ENCODE peak calls at places on chromosomes 4 and X, in five cellular contexts. U is lower lobe of right lung, G is colonic mucosa, P is tibial nerve, B is mucosa of descending colon. H is an unnamed sample.

GRCh38 chr4:32909722-32910121 is 2189.6 kb downstream of the PCDH7 start:
- DNase-seq in U (no peak), G (no peak), P (no peak), B (peak; percentile 4), H (no peak)

GRCh38 chrX:14616301-14616700 is 87.0 kb downstream of the GLRA2 start:
- DNase-seq in U (no peak), G (no peak), P (no peak), B (no peak), H (no peak)

GRCh38 chr4:77174426-77174825 is 17.4 kb downstream of the CCNG2 start:
- DNase-seq in U (no peak), G (no peak), P (no peak), B (no peak), H (no peak)

GRCh38 chr4:73019462-73020047 is 50.0 kb downstream of the COX18 start:
- DNase-seq in U (no peak), G (no peak), P (no peak), B (peak; percentile 37), H (no peak)

GRCh38 chrX:13254076-13254785 is 65.6 kb downstream of the ATXN3L start:
- DNase-seq in U (peak; percentile 55), G (no peak), P (no peak), B (no peak), H (peak; percentile 34)

GRCh38 chr4:147560632-147561031 is 56.6 kb upstream of the TMEM184C start:
- DNase-seq in U (no peak), G (no peak), P (no peak), B (no peak), H (no peak)

GRCh38 chr4:57191523-57192034 is 81.4 kb upstream of the IGFBP7 start:
- DNase-seq in U (no peak), G (peak; percentile 37), P (no peak), B (peak; percentile 55), H (no peak)

GRCh38 chrX:134642394-134642793 is 15.9 kb downstream of the PLAC1 start:
- DNase-seq in U (no peak), G (no peak), P (no peak), B (no peak), H (no peak)

GRCh38 chrX:132488092-132488749 is 617 bp downstream of the MBNL3 start:
- DNase-seq in U (no peak), G (no peak), P (no peak), B (peak; percentile 28), H (no peak)

GRCh38 chr4:74123065-74123728 is 24.2 kb upstream of the CXCL2 start:
- DNase-seq in U (no peak), G (no peak), P (no peak), B (no peak), H (peak; percentile 41)

GRCh38 chr4:15007201-15007600 is 4.9 kb downstream of the CPEB2 start:
- DNase-seq in U (no peak), G (no peak), P (no peak), B (no peak), H (no peak)

GRCh38 chr4:70356185-70356584 is 4.4 kb upstream of the SMR3A start:
- DNase-seq in U (no peak), G (no peak), P (no peak), B (no peak), H (no peak)

GRCh38 chr4:187608001-187608421 is 387.6 kb upstream of the ZFP42 start:
- DNase-seq in U (no peak), G (no peak), P (no peak), B (no peak), H (no peak)

GRCh38 chrX:22192419-22193086 is 80.2 kb upstream of the CBLL2 start:
- DNase-seq in U (peak; percentile 61), G (peak; percentile 59), P (peak; percentile 52), B (peak; percentile 62), H (peak; percentile 78)

GRCh38 chr4:112279882-112280315 is 5.8 kb downstream of the TIFA start:
- DNase-seq in U (no peak), G (no peak), P (no peak), B (no peak), H (no peak)

GRCh38 chr4:112277220-112277619 is 8.5 kb downstream of the TIFA start:
- DNase-seq in U (no peak), G (no peak), P (no peak), B (no peak), H (no peak)

GRCh38 chr4:112279025-112279881 is 6.5 kb downstream of the TIFA start:
- DNase-seq in U (peak; percentile 47), G (no peak), P (no peak), B (no peak), H (no peak)

GRCh38 chr4:112276113-112276512 is 9.6 kb downstream of the TIFA start:
- DNase-seq in U (no peak), G (no peak), P (no peak), B (no peak), H (no peak)

GRCh38 chr4:112277705-112278448 is 7.8 kb downstream of the TIFA start:
- DNase-seq in U (no peak), G (no peak), P (no peak), B (no peak), H (no peak)
- H3K36me3 ChIP-seq in U (peaks cover 9% of the 10 kb centered on the region), G (no peaks in the 10 kb centered on the region), P (no peaks in the 10 kb centered on the region), B (no peaks in the 10 kb centered on the region), H (peaks cover 23% of the 10 kb centered on the region)

GRCh38 chrX:138031715-138032114 is 465.8 kb downstream of the ZIC3 start:
- DNase-seq in U (no peak), G (no peak), P (no peak), B (no peak), H (no peak)

GRCh38 chrX:138037548-138037947 is 471.6 kb downstream of the ZIC3 start:
- DNase-seq in U (no peak), G (no peak), P (no peak), B (no peak), H (no peak)

GRCh38 chrX:138034136-138034535 is 468.2 kb downstream of the ZIC3 start:
- DNase-seq in U (no peak), G (no peak), P (no peak), B (no peak), H (no peak)
- TF ChIP-seq CTCF in U (no peak), G (no peak), P (no peak), B (no peak), H (no peak)

GRCh38 chrX:50707955-50708694 is 105.9 kb downstream of the SHROOM4 start:
- DNase-seq in U (no peak), G (no peak), P (no peak), B (no peak), H (no peak)

GRCh38 chrX:50707376-50707775 is 106.6 kb downstream of the SHROOM4 start:
- DNase-seq in U (no peak), G (no peak), P (no peak), B (peak; percentile 56), H (no peak)

GRCh38 chrX:50712777-50713176 is 101.2 kb downstream of the SHROOM4 start:
- DNase-seq in U (no peak), G (no peak), P (no peak), B (no peak), H (no peak)

DNA sequence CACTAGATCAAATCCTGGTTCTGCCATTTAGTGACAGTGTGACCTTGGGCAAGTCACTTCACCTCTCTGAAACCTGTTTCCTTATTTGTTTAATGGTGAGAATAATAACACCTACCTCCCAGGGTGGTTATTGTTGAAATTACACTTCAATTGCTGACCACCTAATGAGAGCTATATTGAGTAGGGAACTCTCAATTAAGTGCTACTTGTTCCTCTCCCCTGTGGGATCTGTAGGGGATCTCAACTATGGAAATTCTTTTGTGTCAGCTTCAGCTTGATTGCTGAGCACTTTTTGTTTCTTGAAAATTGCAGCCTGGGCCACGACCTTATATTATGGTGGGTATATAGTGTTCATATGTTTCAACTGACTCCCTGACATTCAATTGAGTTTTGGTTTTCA is 102.1 kb downstream of the SHROOM4 start:
- DNase-seq in U (no peak), G (no peak), P (no peak), B (no peak), H (no peak)
- H3K4me1 ChIP-seq in U (no peaks in the 10 kb centered on the region), G (no peaks in the 10 kb centered on the region), P (peaks cover 3% of the 10 kb centered on the region), B (no peaks in the 10 kb centered on the region), H (no peaks in the 10 kb centered on the region)

DNA sequence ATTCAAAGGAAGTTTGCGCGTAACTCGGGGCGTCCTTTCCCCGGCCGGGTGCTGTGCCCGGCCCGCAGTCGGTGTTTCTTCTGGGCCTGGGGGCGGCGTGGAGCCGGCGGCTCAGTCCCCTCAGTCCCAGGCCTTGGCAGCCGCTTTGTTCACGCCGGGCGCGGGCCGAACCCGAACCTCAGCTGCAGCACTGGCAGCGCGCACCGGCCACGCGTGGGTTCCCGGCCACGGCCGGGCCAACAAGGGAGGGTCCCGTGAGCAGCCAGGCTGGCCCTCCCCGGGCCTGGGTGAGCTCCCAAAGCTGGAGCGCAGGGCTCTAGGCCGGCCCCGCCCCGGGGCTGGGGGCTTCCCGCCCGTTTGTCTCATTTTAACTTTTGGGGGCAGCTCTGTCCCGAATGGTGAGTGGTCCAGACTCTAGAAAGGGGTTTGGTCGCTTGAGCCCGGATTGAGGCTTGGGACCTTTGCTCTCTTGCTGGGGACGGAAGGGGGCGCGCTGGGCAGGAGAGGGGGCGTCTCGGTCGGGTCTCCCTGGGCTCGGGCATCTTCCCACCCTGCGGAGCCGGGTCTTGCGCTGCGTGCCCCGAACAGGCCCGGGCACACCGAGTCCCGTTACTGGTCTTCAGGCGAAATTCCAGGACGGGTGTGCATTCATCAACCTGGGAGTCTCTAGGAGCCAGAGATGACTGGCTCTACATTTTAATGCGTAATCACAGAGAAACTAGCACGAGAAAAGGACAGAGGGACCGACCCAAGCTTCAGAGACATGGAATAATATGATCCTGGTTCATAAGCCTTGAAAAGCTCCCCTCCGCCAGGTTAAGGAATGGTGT is 177.1 kb downstream of the CBR4 start:
- DNase-seq in U (no peak), G (peak; percentile 41), P (no peak), B (peak; percentile 28), H (peak; percentile 80)
- H3K36me3 ChIP-seq in U (no peaks in the 10 kb centered on the region), G (no peaks in the 10 kb centered on the region), P (no peaks in the 10 kb centered on the region), B (no peaks in the 10 kb centered on the region), H (no peaks in the 10 kb centered on the region)